ENCODE peak calls at places on chromosomes 11 and 22, in five cellular contexts. One of them, this sample, is unnamed.

GRCh38 chr11:103530257-103530656 is 421.0 kb downstream of the DYNC2H1 start:
- DNase-seq in A549: no peak
- DNase-seq in ovary: no peak
- DNase-seq in HepG2: no peak
- DNase-seq in upper lobe of left lung: no peak
- DNase-seq in this sample: no peak

GRCh38 chr11:70326365-70326803 is 55.9 kb downstream of the PPFIA1 start:
- DNase-seq in HepG2: no peak
- DNase-seq in upper lobe of left lung: no peak
- DNase-seq in ovary: no peak
- DNase-seq in A549: no peak
- DNase-seq in this sample: no peak

GRCh38 chr11:120400564-120401364 is 64.6 kb downstream of the ARHGEF12 start:
- DNase-seq in A549: peak
- DNase-seq in ovary: no peak
- DNase-seq in HepG2: peak
- DNase-seq in upper lobe of left lung: no peak
- DNase-seq in this sample: no peak

GRCh38 chr11:37504066-37504611 is 906.1 kb upstream of the RAG2 start:
- DNase-seq in A549: no peak
- DNase-seq in HepG2: no peak
- DNase-seq in upper lobe of left lung: no peak
- DNase-seq in ovary: no peak
- DNase-seq in this sample: no peak

GRCh38 chr11:131944709-131945108 is 574.3 kb downstream of the NTM start:
- DNase-seq in HepG2: no peak
- DNase-seq in ovary: no peak
- DNase-seq in A549: no peak
- DNase-seq in upper lobe of left lung: no peak
- DNase-seq in this sample: no peak

GRCh38 chr11:80455818-80456217 is 1015.0 kb upstream of the TENM4 start:
- DNase-seq in upper lobe of left lung: no peak
- DNase-seq in ovary: no peak
- DNase-seq in A549: no peak
- DNase-seq in HepG2: no peak
- DNase-seq in this sample: no peak

GRCh38 chr11:71245601-71246391 is 6.6 kb downstream of the SHANK2 start:
- DNase-seq in HepG2: no peak
- DNase-seq in A549: no peak
- DNase-seq in ovary: no peak
- DNase-seq in upper lobe of left lung: peak
- DNase-seq in this sample: no peak

GRCh38 chr11:134347441-134347840 is 15.7 kb downstream of the GLB1L2 start:
- DNase-seq in A549: no peak
- DNase-seq in upper lobe of left lung: no peak
- DNase-seq in ovary: no peak
- DNase-seq in HepG2: no peak
- DNase-seq in this sample: no peak

GRCh38 chr22:26848244-26848920 is 191.0 kb downstream of the MIAT start:
- DNase-seq in A549: no peak
- DNase-seq in HepG2: no peak
- DNase-seq in upper lobe of left lung: no peak
- DNase-seq in ovary: no peak
- DNase-seq in this sample: peak

GRCh38 chr22:39658367-39658766 is 87.8 kb downstream of the CACNA1I start:
- DNase-seq in A549: peak
- DNase-seq in HepG2: no peak
- DNase-seq in ovary: no peak
- DNase-seq in upper lobe of left lung: no peak
- DNase-seq in this sample: no peak

GRCh38 chr22:31615940-31616314 is 46.1 kb downstream of the PISD start:
- DNase-seq in HepG2: no peak
- DNase-seq in upper lobe of left lung: no peak
- DNase-seq in A549: no peak
- DNase-seq in ovary: no peak
- DNase-seq in this sample: no peak

GRCh38 chr11:65133724-65134123 is 595 bp downstream of the SYVN1 start:
- DNase-seq in HepG2: no peak
- DNase-seq in A549: no peak
- DNase-seq in upper lobe of left lung: no peak
- DNase-seq in ovary: peak
- DNase-seq in this sample: no peak

GRCh38 chr22:26977741-26978140 is 320.4 kb downstream of the MIAT start:
- DNase-seq in HepG2: no peak
- DNase-seq in ovary: no peak
- DNase-seq in A549: no peak
- DNase-seq in upper lobe of left lung: no peak
- DNase-seq in this sample: no peak

GRCh38 chr11:130161441-130161840 is 1.9 kb downstream of the ST14 start:
- DNase-seq in upper lobe of left lung: no peak
- DNase-seq in HepG2: no peak
- DNase-seq in A549: no peak
- DNase-seq in ovary: no peak
- DNase-seq in this sample: no peak

GRCh38 chr11:128095459-128096096 is 491.8 kb downstream of the ETS1 start:
- DNase-seq in HepG2: no peak
- DNase-seq in upper lobe of left lung: no peak
- DNase-seq in ovary: no peak
- DNase-seq in A549: peak
- DNase-seq in this sample: no peak

GRCh38 chr22:30370681-30371080 is 13.9 kb downstream of the CCDC157 start:
- DNase-seq in ovary: no peak
- DNase-seq in HepG2: no peak
- DNase-seq in A549: no peak
- DNase-seq in upper lobe of left lung: no peak
- DNase-seq in this sample: no peak

GRCh38 chr22:49650336-49651241 is 177.1 kb downstream of the BRD1 start:
- DNase-seq in A549: no peak
- DNase-seq in upper lobe of left lung: no peak
- DNase-seq in HepG2: no peak
- DNase-seq in ovary: no peak
- DNase-seq in this sample: no peak

GRCh38 chr22:29831958-29832357 is 6.1 kb downstream of the ASCC2 start:
- DNase-seq in HepG2: no peak
- DNase-seq in A549: no peak
- DNase-seq in upper lobe of left lung: no peak
- DNase-seq in ovary: no peak
- DNase-seq in this sample: no peak

GRCh38 chr11:88181776-88182175 is 6.5 kb upstream of the RAB38 start:
- DNase-seq in A549: no peak
- DNase-seq in upper lobe of left lung: no peak
- DNase-seq in ovary: no peak
- DNase-seq in HepG2: no peak
- DNase-seq in this sample: no peak

GRCh38 chr11:118340437-118340836 is 2.1 kb downstream of the CD3D start:
- DNase-seq in upper lobe of left lung: no peak
- DNase-seq in ovary: no peak
- DNase-seq in A549: no peak
- DNase-seq in HepG2: no peak
- DNase-seq in this sample: no peak

GRCh38 chr11:66264893-66265292 is 3.5 kb upstream of the RAB1B start:
- DNase-seq in HepG2: no peak
- DNase-seq in ovary: peak
- DNase-seq in upper lobe of left lung: no peak
- DNase-seq in A549: peak
- DNase-seq in this sample: no peak

GRCh38 chr11:130816516-130816915 is 99.8 kb downstream of the SNX19 start:
- DNase-seq in HepG2: no peak
- DNase-seq in upper lobe of left lung: no peak
- DNase-seq in A549: no peak
- DNase-seq in ovary: no peak
- DNase-seq in this sample: no peak

GRCh38 chr22:18997306-18997924 is 61.3 kb upstream of the PRODH start:
- DNase-seq in HepG2: no peak
- DNase-seq in A549: no peak
- DNase-seq in upper lobe of left lung: no peak
- DNase-seq in ovary: no peak
- DNase-seq in this sample: no peak

GRCh38 chr11:119319702-119320592 is 3.0 kb upstream of the MCAM start:
- DNase-seq in ovary: peak
- DNase-seq in upper lobe of left lung: peak
- DNase-seq in A549: no peak
- DNase-seq in HepG2: no peak
- DNase-seq in this sample: no peak

GRCh38 chr11:116454951-116455350 is 317.8 kb downstream of the BUD13 start:
- DNase-seq in HepG2: no peak
- DNase-seq in ovary: no peak
- DNase-seq in upper lobe of left lung: no peak
- DNase-seq in A549: no peak
- DNase-seq in this sample: no peak

DNA sequence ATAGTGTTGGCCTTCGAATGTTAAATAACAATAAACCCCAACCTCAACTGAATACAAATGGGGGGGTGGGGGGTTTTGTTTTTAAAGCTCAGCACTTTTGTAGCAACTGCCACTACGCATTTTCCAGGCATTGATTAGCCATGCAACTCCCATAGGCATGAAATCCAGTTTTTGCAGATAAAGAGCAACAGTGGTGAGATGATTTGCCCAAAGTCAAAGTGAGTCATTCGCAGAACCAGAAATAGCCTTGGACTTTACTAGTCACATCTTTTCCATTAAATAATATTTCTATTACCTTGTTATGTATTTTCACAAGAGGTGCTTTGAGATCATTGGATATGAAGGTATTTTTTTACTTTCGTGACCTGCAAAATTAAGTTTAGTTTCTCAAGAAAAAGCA is 1.7 kb upstream of the PHF21A start:
- DNase-seq in HepG2: peak
- DNase-seq in A549: no peak
- DNase-seq in ovary: no peak
- DNase-seq in upper lobe of left lung: no peak
- DNase-seq in this sample: no peak
- TF ChIP-seq EP300 in HepG2: no peak
- TF ChIP-seq EP300 in A549: no peak
- TF ChIP-seq EP300 in ovary: no peak
- TF ChIP-seq EP300 in upper lobe of left lung: no peak
- TF ChIP-seq EP300 in this sample: no peak

GRCh38 chr22:42281706-42282251 is 11.3 kb upstream of the TCF20 start:
- DNase-seq in upper lobe of left lung: no peak
- DNase-seq in A549: no peak
- DNase-seq in HepG2: no peak
- DNase-seq in ovary: no peak
- DNase-seq in this sample: no peak
- H3K27ac ChIP-seq in upper lobe of left lung: no peak
- H3K27ac ChIP-seq in A549: no peak
- H3K27ac ChIP-seq in HepG2: no peak
- H3K27ac ChIP-seq in ovary: no peak
- H3K27ac ChIP-seq in this sample: no peak

GRCh38 chr11:859394-860131 is 16.9 kb downstream of the TSPAN4 start:
- DNase-seq in HepG2: no peak
- DNase-seq in A549: peak
- DNase-seq in upper lobe of left lung: peak
- DNase-seq in ovary: peak
- DNase-seq in this sample: no peak
- H3K4me3 ChIP-seq in HepG2: no peak
- H3K4me3 ChIP-seq in A549: no peak
- H3K4me3 ChIP-seq in upper lobe of left lung: no peak
- H3K4me3 ChIP-seq in ovary: no peak
- H3K4me3 ChIP-seq in this sample: peak

GRCh38 chr11:62881579-62882427 is 1.1 kb downstream of the SLC3A2 start:
- DNase-seq in ovary: peak
- DNase-seq in upper lobe of left lung: no peak
- DNase-seq in HepG2: peak
- DNase-seq in A549: peak
- DNase-seq in this sample: peak

GRCh38 chr11:62880231-62880802 is 379 bp upstream of the SLC3A2 start:
- DNase-seq in upper lobe of left lung: no peak
- DNase-seq in HepG2: no peak
- DNase-seq in A549: peak
- DNase-seq in ovary: peak
- DNase-seq in this sample: peak

GRCh38 chr11:62879554-62879953 is 1.1 kb upstream of the SLC3A2 start:
- DNase-seq in upper lobe of left lung: no peak
- DNase-seq in HepG2: no peak
- DNase-seq in ovary: peak
- DNase-seq in A549: no peak
- DNase-seq in this sample: no peak

GRCh38 chr11:62882428-62882742 is 1.7 kb downstream of the SLC3A2 start:
- DNase-seq in A549: no peak
- DNase-seq in upper lobe of left lung: no peak
- DNase-seq in HepG2: no peak
- DNase-seq in ovary: no peak
- DNase-seq in this sample: no peak

GRCh38 chr11:62880803-62881578 is at the start of gene SLC3A2:
- DNase-seq in upper lobe of left lung: peak
- DNase-seq in A549: peak
- DNase-seq in HepG2: peak
- DNase-seq in ovary: peak
- DNase-seq in this sample: peak
- TF ChIP-seq EP300 in upper lobe of left lung: no peak
- TF ChIP-seq EP300 in A549: no peak
- TF ChIP-seq EP300 in HepG2: no peak
- TF ChIP-seq EP300 in ovary: no peak
- TF ChIP-seq EP300 in this sample: no peak

GRCh38 chr11:3044004-3044403 is 13.2 kb downstream of the CARS1 start:
- DNase-seq in ovary: peak
- DNase-seq in HepG2: no peak
- DNase-seq in A549: no peak
- DNase-seq in upper lobe of left lung: no peak
- DNase-seq in this sample: no peak

GRCh38 chr11:3040881-3041280 is 16.3 kb downstream of the CARS1 start:
- DNase-seq in upper lobe of left lung: no peak
- DNase-seq in A549: no peak
- DNase-seq in ovary: no peak
- DNase-seq in HepG2: no peak
- DNase-seq in this sample: no peak

GRCh38 chr11:3042496-3043314 is 14.5 kb downstream of the CARS1 start:
- DNase-seq in HepG2: no peak
- DNase-seq in upper lobe of left lung: no peak
- DNase-seq in ovary: no peak
- DNase-seq in A549: no peak
- DNase-seq in this sample: no peak

GRCh38 chr11:3043315-3043871 is 13.8 kb downstream of the CARS1 start:
- DNase-seq in ovary: peak
- DNase-seq in HepG2: no peak
- DNase-seq in upper lobe of left lung: no peak
- DNase-seq in A549: no peak
- DNase-seq in this sample: no peak

DNA sequence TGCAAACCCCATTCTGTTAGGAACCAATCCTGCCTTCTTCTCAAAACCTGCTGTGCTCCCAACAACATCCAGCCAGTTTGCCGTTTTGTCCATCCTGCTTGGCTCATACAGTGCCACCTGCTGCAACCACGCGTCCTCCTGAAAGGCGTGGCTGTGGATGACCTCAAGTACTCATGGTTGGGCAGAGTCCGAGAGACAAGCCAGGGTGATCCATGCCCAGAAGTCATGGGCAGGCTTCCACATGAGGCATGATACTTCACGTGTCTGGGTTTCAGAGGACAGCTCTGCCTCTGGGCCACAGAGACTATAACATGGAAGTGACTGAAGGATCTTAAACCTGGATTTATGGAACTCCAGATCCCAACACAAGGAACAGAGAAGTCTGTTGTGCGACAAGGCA is 15.5 kb downstream of the CARS1 start:
- DNase-seq in A549: no peak
- DNase-seq in ovary: no peak
- DNase-seq in upper lobe of left lung: no peak
- DNase-seq in HepG2: no peak
- DNase-seq in this sample: no peak
- H3K27ac ChIP-seq in A549: no peak
- H3K27ac ChIP-seq in ovary: no peak
- H3K27ac ChIP-seq in upper lobe of left lung: no peak
- H3K27ac ChIP-seq in HepG2: no peak
- H3K27ac ChIP-seq in this sample: no peak

This sample was measured in esophagus muscularis mucosa.